ENCODE peak calls at places on chromosomes 12 and 14, in five cellular contexts. D is HepG2, Y is H1, N is HCT116, G is GM12878. T is an unnamed sample.

GRCh38 chr14:90139199-90139598 is 77.4 kb downstream of the KCNK13 start:
- DNase-seq in D (no peak), Y (no peak), N (no peak), G (no peak), T (no peak)

GRCh38 chr12:6697584-6698351 is 2.8 kb downstream of the PIANP start:
- DNase-seq in D (peak), Y (peak), N (peak), G (no peak), T (no peak)

GRCh38 chr12:116247377-116247776 is 30.1 kb downstream of the MED13L start:
- DNase-seq in D (no peak), Y (no peak), N (no peak), G (no peak), T (no peak)

GRCh38 chr12:113471619-113472171 is at the start of gene LHX5:
- DNase-seq in D (no peak), Y (no peak), N (no peak), G (no peak), T (no peak)

GRCh38 chr14:37384870-37385596 is 187.3 kb downstream of the MIPOL1 start:
- DNase-seq in D (peak), Y (no peak), N (no peak), G (no peak), T (no peak)

GRCh38 chr12:50635857-50636256 is 128.0 kb upstream of the ATF1 start:
- DNase-seq in D (no peak), Y (no peak), N (no peak), G (no peak), T (no peak)

GRCh38 chr14:75223664-75224154 is 47.3 kb upstream of the TMED10 start:
- DNase-seq in D (no peak), Y (no peak), N (no peak), G (peak), T (no peak)

GRCh38 chr14:103232831-103233319 is 101.2 kb upstream of the EIF5 start:
- DNase-seq in D (no peak), Y (no peak), N (no peak), G (no peak), T (no peak)

GRCh38 chr12:124740691-124741137 is 123.0 kb downstream of the SCARB1 start:
- DNase-seq in D (peak), Y (no peak), N (peak), G (no peak), T (no peak)

GRCh38 chr14:64444984-64445845 is 20.1 kb upstream of the AKAP5 start:
- DNase-seq in D (no peak), Y (no peak), N (no peak), G (peak), T (no peak)

GRCh38 chr12:132196873-132197390 is 52.7 kb downstream of the NOC4L start:
- DNase-seq in D (no peak), Y (no peak), N (no peak), G (no peak), T (no peak)

GRCh38 chr14:55980970-55981369 is 137.2 kb upstream of the PELI2 start:
- DNase-seq in D (no peak), Y (no peak), N (no peak), G (no peak), T (no peak)

GRCh38 chr12:48979602-48980388 is 1.7 kb downstream of the WNT1 start:
- DNase-seq in D (no peak), Y (no peak), N (no peak), G (no peak), T (no peak)

GRCh38 chr12:19127270-19127669 is 2.3 kb upstream of the PLEKHA5 start:
- DNase-seq in D (no peak), Y (no peak), N (no peak), G (no peak), T (no peak)

GRCh38 chr14:105102893-105103292 is 37.7 kb upstream of the GPR132 start:
- DNase-seq in D (no peak), Y (no peak), N (no peak), G (no peak), T (no peak)

GRCh38 chr12:15830538-15830937 is 41.4 kb upstream of the EPS8 start:
- DNase-seq in D (no peak), Y (no peak), N (no peak), G (no peak), T (no peak)

GRCh38 chr14:105962532-105962931 is 436.1 kb downstream of the TMEM121 start:
- DNase-seq in D (no peak), Y (no peak), N (no peak), G (no peak), T (no peak)

GRCh38 chr12:77232045-77232444 is 166.7 kb upstream of the E2F7 start:
- DNase-seq in D (no peak), Y (no peak), N (no peak), G (no peak), T (no peak)

GRCh38 chr12:14954269-14954668 is 7.1 kb downstream of the ARHGDIB start:
- DNase-seq in D (no peak), Y (no peak), N (no peak), G (no peak), T (no peak)

GRCh38 chr12:96907681-96908163 is 665 bp downstream of the NEDD1 start:
- DNase-seq in D (peak), Y (peak), N (no peak), G (no peak), T (no peak)

GRCh38 chr12:93733358-93733757 is 56.2 kb downstream of the CRADD start:
- DNase-seq in D (no peak), Y (no peak), N (no peak), G (no peak), T (no peak)

GRCh38 chr12:46131729-46132128 is 137.1 kb downstream of the SLC38A1 start:
- DNase-seq in D (no peak), Y (no peak), N (peak), G (no peak), T (no peak)

GRCh38 chr12:6766651-6767300 is 613 bp downstream of the PTMS start:
- DNase-seq in D (peak), Y (peak), N (no peak), G (no peak), T (no peak)

GRCh38 chr12:109961201-109961600 is 35.0 kb downstream of the GIT2 start:
- DNase-seq in D (no peak), Y (no peak), N (no peak), G (no peak), T (no peak)

GRCh38 chr14:53509845-53510244 is 356.7 kb upstream of the DDHD1 start:
- DNase-seq in D (no peak), Y (no peak), N (no peak), G (no peak), T (no peak)

GRCh38 chr12:6950401-6950801 is 755 bp upstream of the PTPN6 start:
- DNase-seq in D (no peak), Y (no peak), N (no peak), G (no peak), T (no peak)

GRCh38 chr12:50934371-50934851 is 17.9 kb upstream of the HIGD1C start:
- DNase-seq in D (no peak), Y (no peak), N (no peak), G (no peak), T (no peak)

GRCh38 chr12:8890313-8891084 is 23.8 kb upstream of the PHC1 start:
- DNase-seq in D (peak), Y (peak), N (no peak), G (peak), T (peak)

GRCh38 chr12:39467432-39467870 is 24.5 kb upstream of the KIF21A start:
- DNase-seq in D (no peak), Y (no peak), N (no peak), G (peak), T (no peak)

GRCh38 chr14:61417141-61417540 is 95.8 kb downstream of the PRKCH start:
- DNase-seq in D (no peak), Y (no peak), N (no peak), G (no peak), T (no peak)

GRCh38 chr14:23171251-23171975 is 12.0 kb downstream of the SLC7A8 start:
- DNase-seq in D (no peak), Y (no peak), N (no peak), G (no peak), T (no peak)

GRCh38 chr12:77120695-77121094 is 55.3 kb upstream of the E2F7 start:
- DNase-seq in D (no peak), Y (no peak), N (no peak), G (no peak), T (no peak)

DNA sequence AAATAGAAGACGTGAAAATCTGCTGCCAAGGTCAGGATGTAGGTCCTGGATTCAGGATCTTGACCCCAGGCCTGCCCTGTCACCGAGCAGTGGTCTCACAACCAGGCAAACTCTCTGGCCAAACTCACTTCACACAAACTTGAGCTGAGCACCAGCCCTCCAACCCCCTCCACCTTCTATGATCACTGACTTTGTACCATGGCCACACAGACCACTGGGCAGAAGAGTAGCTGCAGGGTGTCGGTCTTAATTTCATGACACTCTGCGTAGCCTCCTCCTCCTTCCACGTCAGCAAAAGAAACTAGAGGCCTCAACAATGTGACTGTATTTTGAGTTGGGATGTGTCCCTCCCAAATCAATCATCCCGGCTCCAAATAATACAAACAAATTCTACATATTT is 7.2 kb upstream of the TBX3 start:
- DNase-seq in D (no peak), Y (no peak), N (no peak), G (no peak), T (no peak)
- TF ChIP-seq POLR2AphosphoS5 in D (no peak), Y (no peak), N (no peak), G (no peak), T (no peak)

DNA sequence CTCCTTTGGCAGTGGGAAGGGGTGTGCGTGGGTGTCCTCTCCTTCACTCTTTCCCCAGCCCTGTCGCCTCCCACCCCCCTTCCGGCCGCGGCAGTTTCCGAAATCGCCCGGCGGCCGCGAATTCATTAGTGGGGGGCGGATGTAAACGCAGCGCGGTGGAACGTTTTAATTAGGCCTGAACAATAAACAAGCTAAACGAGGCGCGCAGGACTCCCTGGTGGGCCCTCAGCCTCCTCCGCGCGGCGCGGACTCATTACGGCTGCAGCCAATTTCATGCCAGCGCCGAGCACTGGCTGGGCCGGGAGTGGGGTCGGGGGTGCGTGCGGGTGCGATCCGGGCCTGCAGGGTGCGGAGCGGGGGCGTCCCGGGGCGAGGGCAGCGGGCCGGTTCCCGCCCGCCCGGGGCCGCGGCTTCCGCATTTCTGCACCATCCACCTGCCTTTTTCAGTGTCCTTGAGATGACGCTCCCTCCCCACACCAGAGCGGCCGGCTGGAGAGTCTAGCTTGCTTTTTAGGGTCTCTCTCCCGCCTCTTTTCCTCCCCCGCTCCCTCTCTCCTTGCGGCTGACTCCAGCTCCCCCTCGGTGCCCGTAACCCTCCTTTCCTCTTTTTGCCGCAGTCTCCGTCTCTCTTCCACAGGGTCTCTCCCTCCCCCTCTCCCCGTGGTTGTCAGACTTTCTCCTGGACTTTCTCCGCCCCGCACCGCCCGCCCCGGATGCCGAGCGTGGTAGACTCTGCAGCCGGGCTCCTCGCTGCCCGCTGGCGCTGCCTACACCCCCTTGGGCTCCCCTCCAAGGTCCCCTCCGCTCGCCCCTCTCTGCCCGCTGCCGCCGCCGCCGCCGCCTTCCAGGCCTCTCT is at the start of gene CISTR:
- DNase-seq in D (no peak), Y (peak), N (no peak), G (no peak), T (no peak)
- H3K9ac ChIP-seq in D (no peak), Y (no peak), N (no peak), G (peak), T (no peak)

GRCh38 chr12:106902053-106902452 is 53.7 kb upstream of the TMEM263 start:
- DNase-seq in D (no peak), Y (no peak), N (no peak), G (no peak), T (no peak)

GRCh38 chr12:106906715-106907114 is 49.0 kb upstream of the TMEM263 start:
- DNase-seq in D (no peak), Y (no peak), N (no peak), G (no peak), T (no peak)

GRCh38 chr12:106900554-106900953 is 55.2 kb upstream of the TMEM263 start:
- DNase-seq in D (no peak), Y (no peak), N (no peak), G (no peak), T (no peak)

GRCh38 chr12:106901276-106901675 is 54.4 kb upstream of the TMEM263 start:
- DNase-seq in D (no peak), Y (no peak), N (no peak), G (no peak), T (no peak)

GRCh38 chr12:106903241-106903950 is 52.3 kb upstream of the TMEM263 start:
- DNase-seq in D (peak), Y (peak), N (peak), G (no peak), T (no peak)
- H3K4me3 ChIP-seq in D (peak), Y (peak), N (peak), G (peak), T (peak)

GRCh38 chr12:91603060-91603459 is 420.4 kb upstream of the DCN start:
- DNase-seq in D (no peak), Y (no peak), N (no peak), G (no peak), T (no peak)
- TF ChIP-seq POLR2AphosphoS5 in D (no peak), Y (no peak), N (no peak), G (no peak), T (no peak)

GRCh38 chr12:52145941-52146821 is 45.6 kb downstream of the KRT80 start:
- DNase-seq in D (no peak), Y (no peak), N (no peak), G (no peak), T (no peak)

GRCh38 chr12:52144512-52145227 is 47.1 kb downstream of the KRT80 start:
- DNase-seq in D (no peak), Y (peak), N (no peak), G (no peak), T (no peak)

GRCh38 chr12:52147367-52147972 is 44.3 kb downstream of the KRT80 start:
- DNase-seq in D (peak), Y (no peak), N (peak), G (no peak), T (no peak)

GRCh38 chr12:52146822-52147366 is 44.9 kb downstream of the KRT80 start:
- DNase-seq in D (no peak), Y (no peak), N (no peak), G (no peak), T (no peak)

GRCh38 chr12:52145228-52145940 is 46.4 kb downstream of the KRT80 start:
- DNase-seq in D (no peak), Y (no peak), N (no peak), G (no peak), T (no peak)
- H3K9ac ChIP-seq in D (no peak), Y (no peak), N (peak), G (no peak), T (no peak)

GRCh38 chr12:31629756-31630732 is 29.4 kb upstream of the ETFBKMT start:
- DNase-seq in D (no peak), Y (no peak), N (no peak), G (no peak), T (no peak)
- H3K4me3 ChIP-seq in D (no peak), Y (no peak), N (no peak), G (no peak), T (no peak)

T was measured in SK-N-MC.